ENCODE peak calls at places on chromosomes 6 and 20, in seven cellular contexts. N is adrenal gland, I is A549, T is transverse colon, G is prostate gland, D is IMR-90, Y is heart left ventricle. F is an unnamed sample.

GRCh38 chr6:107330190-107330589 is 129.2 kb downstream of the PDSS2 start:
- DNase-seq in Y (no peak), N (no peak), G (no peak), I (no peak), T (no peak), D (no peak), F (no peak)

GRCh38 chr6:90003941-90004340 is 109.7 kb downstream of the GJA10 start:
- DNase-seq in G (no peak), T (no peak), I (no peak), D (peak), N (no peak), Y (no peak), F (no peak)

GRCh38 chr6:165321555-165322145 is 12.2 kb upstream of the C6orf118 start:
- DNase-seq in I (no peak), N (no peak), G (no peak), T (no peak), D (no peak), Y (no peak), F (no peak)

GRCh38 chr6:87730310-87730709 is 28.3 kb upstream of the AKIRIN2 start:
- DNase-seq in D (peak), Y (peak), I (peak), G (peak), T (peak), N (peak), F (no peak)

GRCh38 chr6:138222901-138223546 is 4.7 kb upstream of the PBOV1 start:
- DNase-seq in Y (no peak), T (no peak), D (no peak), I (no peak), G (no peak), N (no peak), F (no peak)

GRCh38 chr6:157993076-157993475 is 11.4 kb downstream of the SYNJ2 start:
- DNase-seq in Y (no peak), T (no peak), N (no peak), I (no peak), G (no peak), D (no peak), F (no peak)

GRCh38 chr20:4116091-4116490 is 100.7 kb upstream of the RNF24 start:
- DNase-seq in Y (no peak), G (no peak), N (peak), D (no peak), I (no peak), T (no peak), F (no peak)

GRCh38 chr20:51500311-51500710 is 42.2 kb downstream of the NFATC2 start:
- DNase-seq in G (no peak), D (no peak), Y (no peak), N (no peak), T (no peak), I (no peak), F (peak)

GRCh38 chr6:167401525-167402194 is 76.8 kb downstream of the TTLL2 start:
- DNase-seq in I (no peak), T (peak), G (no peak), N (no peak), D (no peak), Y (peak), F (peak)

GRCh38 chr20:44031822-44032582 is 117.3 kb downstream of the TOX2 start:
- DNase-seq in D (no peak), T (no peak), N (peak), I (no peak), Y (no peak), G (no peak), F (no peak)

GRCh38 chr6:160767019-160767646 is 65.1 kb downstream of the PLG start:
- DNase-seq in Y (peak), N (peak), G (peak), T (peak), I (peak), D (no peak), F (peak)

GRCh38 chr6:158161566-158162254 is 6.4 kb downstream of the SERAC1 start:
- DNase-seq in D (no peak), Y (no peak), N (no peak), G (no peak), I (no peak), T (peak), F (no peak)

GRCh38 chr6:157867981-157868380 is 44.9 kb downstream of the SNX9 start:
- DNase-seq in N (no peak), I (no peak), Y (no peak), D (no peak), G (no peak), T (no peak), F (no peak)

GRCh38 chr6:115896538-115897129 is 164.1 kb downstream of the FRK start:
- DNase-seq in G (no peak), N (no peak), Y (no peak), I (peak), T (no peak), D (peak), F (no peak)

GRCh38 chr20:21615617-21616080 is 89.8 kb upstream of the PAX1 start:
- DNase-seq in D (peak), T (peak), G (peak), Y (no peak), I (peak), N (peak), F (no peak)

GRCh38 chr20:2533118-2533517 is 3.3 kb upstream of the TMC2 start:
- DNase-seq in G (no peak), D (no peak), Y (no peak), T (no peak), I (no peak), N (no peak), F (no peak)

GRCh38 chr6:1082040-1082935 is 229.6 kb upstream of the FOXQ1 start:
- DNase-seq in T (no peak), Y (no peak), D (peak), G (no peak), N (no peak), I (no peak), F (no peak)

GRCh38 chr6:152600022-152600421 is 37.1 kb downstream of the SYNE1 start:
- DNase-seq in G (no peak), Y (no peak), T (no peak), N (no peak), I (no peak), D (no peak), F (no peak)

GRCh38 chr6:111129003-111129402 is 41.7 kb downstream of the SLC16A10 start:
- DNase-seq in Y (no peak), I (no peak), D (no peak), N (peak), G (no peak), T (no peak), F (no peak)

GRCh38 chr6:15329154-15329781 is 83.4 kb downstream of the JARID2 start:
- DNase-seq in N (no peak), I (no peak), T (no peak), G (no peak), D (peak), Y (no peak), F (no peak)

GRCh38 chr20:23880426-23880825 is 878 bp upstream of the CST5 start:
- DNase-seq in G (no peak), D (peak), T (no peak), Y (no peak), I (no peak), N (no peak), F (no peak)
- TF ChIP-seq POLR2A in G (no peak), D (no peak), T (no peak), Y (no peak), I (no peak), N (no peak), F (no peak)

GRCh38 chr6:32148722-32149576 is 2.8 kb downstream of the PRRT1 start:
- DNase-seq in N (peak), D (no peak), Y (peak), I (no peak), T (peak), G (peak), F (peak)

GRCh38 chr6:32148289-32148688 is 3.5 kb downstream of the PRRT1 start:
- DNase-seq in D (no peak), T (no peak), I (no peak), Y (no peak), G (no peak), N (no peak), F (peak)

GRCh38 chr6:32146287-32146686 is 5.5 kb downstream of the PRRT1 start:
- DNase-seq in G (no peak), N (no peak), I (no peak), Y (no peak), D (no peak), T (no peak), F (no peak)

GRCh38 chr6:32146687-32147086 is 5.1 kb downstream of the PRRT1 start:
- DNase-seq in Y (no peak), I (no peak), N (no peak), D (no peak), T (no peak), G (no peak), F (no peak)

GRCh38 chr6:32147401-32148132 is 4.2 kb downstream of the PRRT1 start:
- DNase-seq in Y (no peak), T (no peak), G (no peak), I (no peak), N (no peak), D (no peak), F (peak)
- TF ChIP-seq CTCF in Y (no peak), T (no peak), G (no peak), I (no peak), N (no peak), D (no peak), F (no peak)

DNA sequence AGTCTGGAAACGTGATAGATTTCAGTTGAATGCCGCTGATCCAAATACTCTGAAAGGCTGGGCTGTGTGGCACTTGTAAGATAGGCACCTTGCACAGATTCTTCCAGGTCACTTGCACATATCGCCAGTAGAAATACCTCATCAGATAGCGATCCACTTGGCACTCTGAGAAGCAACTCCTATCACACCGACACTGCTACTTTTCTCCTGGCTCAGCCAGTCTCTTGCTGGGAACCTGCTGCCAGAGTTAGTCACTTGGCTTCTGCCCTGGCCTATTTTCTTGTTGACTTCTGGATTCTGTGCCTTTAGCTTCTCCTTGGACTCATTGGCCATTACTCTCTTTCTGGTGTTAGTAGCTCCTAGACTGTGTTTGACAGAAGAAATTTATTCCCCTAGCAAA is 66.6 kb downstream of the UTRN start:
- DNase-seq in G (peak), T (no peak), Y (no peak), D (no peak), N (peak), I (no peak), F (no peak)
- TF ChIP-seq POLR2A in G (no peak), T (no peak), Y (no peak), D (no peak), N (no peak), I (no peak), F (no peak)

DNA sequence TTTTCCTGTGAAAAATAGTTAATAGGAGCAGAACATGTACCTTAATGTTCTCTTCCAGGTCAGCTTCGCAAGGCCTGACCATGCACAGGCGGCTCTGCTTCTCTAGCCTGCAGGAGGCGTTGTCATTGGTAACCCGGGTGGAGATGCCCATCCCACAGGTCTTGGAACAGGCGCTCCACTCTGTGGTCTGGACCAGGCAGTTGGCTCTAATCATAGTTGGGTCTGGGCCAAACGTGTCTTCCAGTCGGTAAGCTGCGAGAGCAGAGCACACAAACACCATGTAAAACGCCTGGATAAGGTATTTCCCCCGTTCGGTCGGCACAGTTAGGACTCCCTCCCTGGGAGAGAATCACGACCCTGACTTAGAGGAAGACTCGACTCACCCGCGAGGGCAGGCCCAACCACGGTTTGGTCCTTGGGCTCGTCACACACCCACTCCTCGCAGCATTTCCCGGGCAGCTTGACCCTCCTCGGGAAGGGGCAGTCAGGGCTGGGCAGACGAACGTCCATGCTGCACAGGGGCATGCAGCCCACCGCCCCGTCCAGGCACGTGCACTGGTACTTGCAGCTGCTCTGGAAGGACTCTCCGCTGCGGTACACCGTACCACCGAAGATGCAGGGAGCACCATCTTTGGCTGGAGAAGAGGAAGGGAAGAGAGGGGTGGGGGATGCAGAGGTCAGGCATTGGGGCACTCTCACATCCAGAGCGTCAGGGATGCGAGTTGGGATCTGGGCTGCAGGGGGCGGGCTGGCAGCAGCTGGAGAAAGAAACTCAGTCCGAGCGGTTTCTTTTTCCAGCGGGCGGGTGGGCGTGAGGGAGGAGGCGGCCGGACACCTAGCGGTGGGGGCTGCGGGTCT is 1.0 kb downstream of the CCN2 start:
- DNase-seq in G (peak), Y (peak), I (peak), D (peak), N (peak), T (peak), F (peak)
- TF ChIP-seq CTCF in G (peak), Y (peak), I (peak), D (peak), N (peak), T (peak), F (peak)

F was measured in spleen.